ENCODE peak calls at places on chromosome 13, in five cellular contexts. One of them, this sample, is unnamed.

GRCh38 chr13:111475488-111475887 is 155.0 kb downstream of the TEX29 start:
- DNase-seq in GM12878: no peak
- DNase-seq in K562: no peak
- DNase-seq in A549: no peak
- DNase-seq in HepG2: no peak
- DNase-seq in this sample: no peak

GRCh38 chr13:85362980-85363379 is 436.2 kb downstream of the SLITRK6 start:
- DNase-seq in GM12878: no peak
- DNase-seq in K562: no peak
- DNase-seq in A549: no peak
- DNase-seq in HepG2: no peak
- DNase-seq in this sample: no peak

GRCh38 chr13:60148918-60149317 is 14.8 kb downstream of the DIAPH3 start:
- DNase-seq in GM12878: no peak
- DNase-seq in K562: no peak
- DNase-seq in A549: no peak
- DNase-seq in HepG2: no peak
- DNase-seq in this sample: no peak

GRCh38 chr13:101529419-101529818 is 76.9 kb downstream of the ITGBL1 start:
- DNase-seq in GM12878: no peak
- DNase-seq in K562: no peak
- DNase-seq in A549: no peak
- DNase-seq in HepG2: no peak
- DNase-seq in this sample: no peak

GRCh38 chr13:78700121-78700910 is 41.4 kb upstream of the OBI1 start:
- DNase-seq in GM12878: no peak
- DNase-seq in K562: no peak
- DNase-seq in A549: no peak
- DNase-seq in HepG2: no peak
- DNase-seq in this sample: no peak

GRCh38 chr13:64640002-64640401 is 2590.1 kb downstream of the PCDH9 start:
- DNase-seq in GM12878: no peak
- DNase-seq in K562: no peak
- DNase-seq in A549: peak; percentile 47
- DNase-seq in HepG2: no peak
- DNase-seq in this sample: no peak

GRCh38 chr13:20814224-20814910 is 40.6 kb upstream of the EEF1AKMT1 start:
- DNase-seq in GM12878: no peak
- DNase-seq in K562: no peak
- DNase-seq in A549: peak; percentile 46
- DNase-seq in HepG2: no peak
- DNase-seq in this sample: no peak

GRCh38 chr13:73702419-73703071 is 431.7 kb downstream of the KLF12 start:
- DNase-seq in GM12878: peak; percentile 21
- DNase-seq in K562: no peak
- DNase-seq in A549: no peak
- DNase-seq in HepG2: no peak
- DNase-seq in this sample: no peak

GRCh38 chr13:71285700-71286099 is 581.3 kb downstream of the DACH1 start:
- DNase-seq in GM12878: no peak
- DNase-seq in K562: no peak
- DNase-seq in A549: no peak
- DNase-seq in HepG2: no peak
- DNase-seq in this sample: no peak

GRCh38 chr13:20354722-20355121 is 122.6 kb upstream of the GJB6 start:
- DNase-seq in GM12878: no peak
- DNase-seq in K562: no peak
- DNase-seq in A549: no peak
- DNase-seq in HepG2: no peak
- DNase-seq in this sample: no peak

GRCh38 chr13:49772828-49773227 is 19.7 kb downstream of the KPNA3 start:
- DNase-seq in GM12878: no peak
- DNase-seq in K562: no peak
- DNase-seq in A549: no peak
- DNase-seq in HepG2: no peak
- DNase-seq in this sample: no peak

GRCh38 chr13:80214521-80214941 is 126.4 kb downstream of the SPRY2 start:
- DNase-seq in GM12878: no peak
- DNase-seq in K562: no peak
- DNase-seq in A549: peak; percentile 17
- DNase-seq in HepG2: no peak
- DNase-seq in this sample: no peak

GRCh38 chr13:51804295-51805172 is 571 bp upstream of the DHRS12 start:
- DNase-seq in GM12878: no peak
- DNase-seq in K562: peak; percentile 15
- DNase-seq in A549: no peak
- DNase-seq in HepG2: no peak
- DNase-seq in this sample: no peak

GRCh38 chr13:96822900-96823299 is 171.4 kb downstream of the OXGR1 start:
- DNase-seq in GM12878: no peak
- DNase-seq in K562: peak; percentile 17
- DNase-seq in A549: peak; percentile 40
- DNase-seq in HepG2: peak; percentile 50
- DNase-seq in this sample: no peak

GRCh38 chr13:22451345-22451744 is 729.4 kb upstream of the SGCG start:
- DNase-seq in GM12878: no peak
- DNase-seq in K562: no peak
- DNase-seq in A549: no peak
- DNase-seq in HepG2: peak; percentile 3
- DNase-seq in this sample: no peak

GRCh38 chr13:113749956-113750355 is 9.1 kb upstream of the TMEM255B start:
- DNase-seq in GM12878: no peak
- DNase-seq in K562: no peak
- DNase-seq in A549: no peak
- DNase-seq in HepG2: no peak
- DNase-seq in this sample: no peak

GRCh38 chr13:33931397-33931987 is 113.5 kb downstream of the RFC3 start:
- DNase-seq in GM12878: peak; percentile 4
- DNase-seq in K562: peak; percentile 48
- DNase-seq in A549: peak; percentile 52
- DNase-seq in HepG2: peak; percentile 65
- DNase-seq in this sample: no peak

DNA sequence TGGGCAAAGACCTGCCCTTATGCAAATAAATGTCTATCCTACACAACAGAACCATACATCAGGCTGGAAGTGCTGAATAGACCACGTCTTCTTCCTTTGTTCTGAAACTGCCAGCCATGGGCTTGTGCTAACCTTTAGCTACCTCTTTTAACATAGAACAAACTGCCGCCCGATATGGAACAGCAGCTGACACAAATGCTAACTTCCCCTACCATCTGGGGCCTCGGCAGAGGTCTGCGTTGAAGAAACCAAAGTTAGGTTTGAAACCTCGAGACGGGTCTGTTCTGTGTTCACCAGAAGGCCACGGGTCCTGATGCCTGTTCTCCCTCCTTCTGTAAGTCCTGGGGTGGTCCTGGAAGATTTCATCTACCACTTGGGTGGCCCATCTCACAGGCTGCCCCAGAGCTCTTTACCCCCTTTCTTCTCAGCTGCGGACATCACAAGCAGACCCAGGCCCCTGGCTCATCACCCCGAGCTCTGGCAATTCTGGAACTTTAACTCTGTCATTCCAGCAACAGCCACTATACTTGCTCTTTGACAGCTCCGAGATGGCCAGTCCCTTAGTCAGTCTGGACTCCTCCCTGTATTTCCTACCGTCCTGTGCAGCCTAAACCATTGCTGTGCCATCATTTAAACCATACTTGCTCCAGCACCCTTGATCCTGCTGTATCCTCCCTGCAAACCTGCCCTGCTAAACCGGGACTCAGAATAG is 146.7 kb downstream of the USP12 start:
- DNase-seq in GM12878: no peak
- DNase-seq in K562: no peak
- DNase-seq in A549: no peak
- DNase-seq in HepG2: peak; percentile 46
- DNase-seq in this sample: no peak
- H3K4me1 ChIP-seq in GM12878: no peaks in the 10 kb centered on the region
- H3K4me1 ChIP-seq in K562: peaks cover 7% of the 10 kb centered on the region
- H3K4me1 ChIP-seq in A549: peaks cover 36% of the 10 kb centered on the region
- H3K4me1 ChIP-seq in HepG2: peaks cover 61% of the 10 kb centered on the region
- H3K4me1 ChIP-seq in this sample: no peaks in the 10 kb centered on the region

DNA sequence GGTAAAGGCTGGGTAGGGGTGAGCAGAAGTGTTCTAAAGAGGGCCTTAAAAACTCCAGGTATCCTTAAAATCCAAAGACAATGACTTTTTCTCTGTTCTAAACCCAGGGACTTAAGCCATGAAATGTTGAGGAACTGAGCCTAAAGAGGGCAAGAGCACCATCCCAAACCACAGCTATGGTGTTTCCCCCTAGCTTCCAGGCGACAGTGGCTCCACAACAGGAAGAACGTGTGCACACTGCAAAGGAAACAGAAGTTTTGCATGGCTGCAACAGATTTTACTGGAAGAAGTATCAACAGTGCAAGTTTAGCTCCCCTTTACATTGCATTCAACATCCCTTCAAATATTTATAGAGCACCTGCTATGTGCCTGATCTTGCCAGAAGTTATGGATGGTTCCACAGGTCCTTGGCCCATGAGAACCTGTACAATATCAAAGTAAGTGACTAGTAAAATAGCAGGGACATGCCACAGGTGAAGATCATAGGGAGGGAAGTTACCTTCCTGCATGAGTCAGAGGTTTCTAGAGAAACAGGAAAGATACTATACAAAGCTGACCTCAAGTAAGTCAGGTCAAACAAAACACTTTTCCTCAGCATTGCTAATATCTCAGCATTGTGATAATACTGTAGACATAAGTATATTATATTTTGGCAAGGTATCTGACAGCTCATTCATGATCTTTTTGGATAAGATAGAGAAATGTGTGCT is 8.4 kb upstream of the KCTD12 start:
- DNase-seq in GM12878: no peak
- DNase-seq in K562: no peak
- DNase-seq in A549: no peak
- DNase-seq in HepG2: no peak
- DNase-seq in this sample: no peak
- TF ChIP-seq HDAC2 in GM12878: no peak
- TF ChIP-seq HDAC2 in K562: no peak
- TF ChIP-seq HDAC2 in A549: no peak
- TF ChIP-seq HDAC2 in HepG2: no peak
- TF ChIP-seq HDAC2 in this sample: no peak

GRCh38 chr13:98141938-98142426 is 912 bp upstream of the FARP1 start:
- DNase-seq in GM12878: no peak
- DNase-seq in K562: no peak
- DNase-seq in A549: no peak
- DNase-seq in HepG2: no peak
- DNase-seq in this sample: no peak

GRCh38 chr13:98143601-98144500 is 957 bp downstream of the FARP1 start:
- DNase-seq in GM12878: no peak
- DNase-seq in K562: no peak
- DNase-seq in A549: no peak
- DNase-seq in HepG2: no peak
- DNase-seq in this sample: no peak

GRCh38 chr13:98141509-98141908 is 1.4 kb upstream of the FARP1 start:
- DNase-seq in GM12878: no peak
- DNase-seq in K562: no peak
- DNase-seq in A549: no peak
- DNase-seq in HepG2: no peak
- DNase-seq in this sample: no peak

GRCh38 chr13:98143157-98143553 is 261 bp downstream of the FARP1 start:
- DNase-seq in GM12878: no peak
- DNase-seq in K562: peak; percentile 3
- DNase-seq in A549: no peak
- DNase-seq in HepG2: no peak
- DNase-seq in this sample: no peak

GRCh38 chr13:98142427-98143156 is at the start of gene FARP1:
- DNase-seq in GM12878: no peak
- DNase-seq in K562: peak; percentile 25
- DNase-seq in A549: peak; percentile 54
- DNase-seq in HepG2: peak; percentile 62
- DNase-seq in this sample: peak; percentile 87
- H3K27ac ChIP-seq in GM12878: no peak within 1 kb of the TSS
- H3K27ac ChIP-seq in K562: no peak within 1 kb of the TSS
- H3K27ac ChIP-seq in A549: peak within 1 kb of the TSS; percentile 86
- H3K27ac ChIP-seq in HepG2: peak within 1 kb of the TSS; percentile 88
- H3K27ac ChIP-seq in this sample: no peak within 1 kb of the TSS

GRCh38 chr13:39407138-39407537 is 195.9 kb downstream of the LHFPL6 start:
- DNase-seq in GM12878: no peak
- DNase-seq in K562: no peak
- DNase-seq in A549: no peak
- DNase-seq in HepG2: no peak
- DNase-seq in this sample: no peak

GRCh38 chr13:39407786-39408185 is 195.2 kb downstream of the LHFPL6 start:
- DNase-seq in GM12878: no peak
- DNase-seq in K562: no peak
- DNase-seq in A549: no peak
- DNase-seq in HepG2: no peak
- DNase-seq in this sample: no peak

GRCh38 chr13:39411501-39411900 is 191.5 kb downstream of the LHFPL6 start:
- DNase-seq in GM12878: no peak
- DNase-seq in K562: no peak
- DNase-seq in A549: no peak
- DNase-seq in HepG2: no peak
- DNase-seq in this sample: no peak

GRCh38 chr13:39408512-39408911 is 194.5 kb downstream of the LHFPL6 start:
- DNase-seq in GM12878: no peak
- DNase-seq in K562: no peak
- DNase-seq in A549: no peak
- DNase-seq in HepG2: no peak
- DNase-seq in this sample: no peak

DNA sequence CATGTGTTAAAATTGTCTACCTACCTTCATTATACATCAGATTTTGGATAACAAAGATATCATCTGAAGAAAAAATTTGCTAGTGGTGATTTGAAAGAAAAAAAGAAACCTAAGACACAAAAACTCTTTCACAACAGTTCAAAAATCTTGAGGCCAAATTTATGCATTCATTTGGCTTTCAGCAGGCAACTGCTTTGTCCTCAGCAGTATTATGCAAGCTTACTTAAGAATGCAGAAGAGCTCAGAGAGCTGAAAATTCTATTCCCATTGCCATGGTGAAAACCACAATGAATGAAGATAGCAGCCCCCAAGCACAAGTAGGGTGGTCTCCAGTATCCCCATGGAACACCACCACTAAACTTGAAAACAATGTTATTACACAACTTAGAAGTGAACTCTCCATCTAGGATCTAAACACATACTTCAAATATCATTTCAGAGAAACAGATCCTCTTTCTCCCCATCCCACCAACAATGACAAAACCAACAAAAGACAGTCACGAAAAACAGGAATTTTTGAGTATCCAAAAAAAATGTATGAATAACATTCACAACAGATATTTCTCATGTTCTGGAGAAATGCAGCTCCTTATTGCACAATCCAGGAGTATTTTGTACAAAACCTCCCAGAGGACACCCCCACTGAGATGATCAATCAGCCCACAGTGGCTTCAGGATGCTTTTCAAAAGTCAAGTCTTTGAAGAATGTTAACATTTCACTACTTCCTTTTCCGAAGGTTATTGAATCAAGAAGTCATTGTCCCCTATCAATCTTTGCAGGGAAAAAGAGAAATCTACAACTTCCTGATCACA is 192.7 kb downstream of the LHFPL6 start:
- DNase-seq in GM12878: no peak
- DNase-seq in K562: no peak
- DNase-seq in A549: no peak
- DNase-seq in HepG2: no peak
- DNase-seq in this sample: no peak
- H3K4me1 ChIP-seq in GM12878: peaks cover 4% of the 10 kb centered on the region
- H3K4me1 ChIP-seq in K562: no peaks in the 10 kb centered on the region
- H3K4me1 ChIP-seq in A549: no peaks in the 10 kb centered on the region
- H3K4me1 ChIP-seq in HepG2: peaks cover 7% of the 10 kb centered on the region
- H3K4me1 ChIP-seq in this sample: peaks cover 2% of the 10 kb centered on the region

This sample was measured in H1.